ENCODE peak calls at places on chromosomes 6 and 20, in seven cellular contexts. One of them, this sample, is unnamed.

GRCh38 chr20:50379049-50379990 is 130.9 kb upstream of the PTPN1 start:
- DNase-seq in endothelial cell: no peak
- DNase-seq in HFFc6: peak
- DNase-seq in cardiac fibroblast: peak
- DNase-seq in endodermal cell: no peak
- DNase-seq in astrocyte of the spinal cord: no peak
- DNase-seq in ovary: peak
- DNase-seq in this sample: peak

GRCh38 chr6:166395778-166396177 is 13.0 kb upstream of the MPC1 start:
- DNase-seq in HFFc6: no peak
- DNase-seq in astrocyte of the spinal cord: no peak
- DNase-seq in endodermal cell: no peak
- DNase-seq in cardiac fibroblast: no peak
- DNase-seq in ovary: no peak
- DNase-seq in endothelial cell: no peak
- DNase-seq in this sample: no peak

GRCh38 chr6:80769101-80769500 is 662.6 kb downstream of the BCKDHB start:
- DNase-seq in HFFc6: peak
- DNase-seq in cardiac fibroblast: peak
- DNase-seq in ovary: no peak
- DNase-seq in endodermal cell: no peak
- DNase-seq in astrocyte of the spinal cord: peak
- DNase-seq in endothelial cell: no peak
- DNase-seq in this sample: peak

GRCh38 chr20:34675561-34675960 is 1.3 kb downstream of the PIGU start:
- DNase-seq in endodermal cell: no peak
- DNase-seq in endothelial cell: no peak
- DNase-seq in cardiac fibroblast: no peak
- DNase-seq in ovary: no peak
- DNase-seq in astrocyte of the spinal cord: no peak
- DNase-seq in HFFc6: no peak
- DNase-seq in this sample: no peak

GRCh38 chr6:42250509-42250908 is 32.8 kb upstream of the MRPS10 start:
- DNase-seq in HFFc6: no peak
- DNase-seq in endodermal cell: no peak
- DNase-seq in ovary: no peak
- DNase-seq in astrocyte of the spinal cord: no peak
- DNase-seq in cardiac fibroblast: no peak
- DNase-seq in endothelial cell: no peak
- DNase-seq in this sample: no peak

GRCh38 chr6:127762284-127762683 is 138.6 kb downstream of the THEMIS start:
- DNase-seq in ovary: no peak
- DNase-seq in HFFc6: no peak
- DNase-seq in endodermal cell: no peak
- DNase-seq in astrocyte of the spinal cord: no peak
- DNase-seq in cardiac fibroblast: no peak
- DNase-seq in endothelial cell: no peak
- DNase-seq in this sample: no peak

GRCh38 chr20:51446656-51447055 is 95.9 kb downstream of the NFATC2 start:
- DNase-seq in HFFc6: peak
- DNase-seq in astrocyte of the spinal cord: peak
- DNase-seq in ovary: peak
- DNase-seq in endothelial cell: no peak
- DNase-seq in endodermal cell: no peak
- DNase-seq in cardiac fibroblast: peak
- DNase-seq in this sample: no peak

GRCh38 chr6:78835817-78836216 is 31.5 kb upstream of the IRAK1BP1 start:
- DNase-seq in astrocyte of the spinal cord: no peak
- DNase-seq in cardiac fibroblast: peak
- DNase-seq in endothelial cell: no peak
- DNase-seq in ovary: no peak
- DNase-seq in endodermal cell: no peak
- DNase-seq in HFFc6: no peak
- DNase-seq in this sample: no peak

GRCh38 chr20:57442888-57443239 is 51.7 kb downstream of the RBM38 start:
- DNase-seq in ovary: no peak
- DNase-seq in endodermal cell: no peak
- DNase-seq in astrocyte of the spinal cord: no peak
- DNase-seq in endothelial cell: no peak
- DNase-seq in cardiac fibroblast: no peak
- DNase-seq in HFFc6: no peak
- DNase-seq in this sample: no peak

GRCh38 chr20:16556299-16556698 is 16.9 kb downstream of the KIF16B start:
- DNase-seq in astrocyte of the spinal cord: no peak
- DNase-seq in ovary: no peak
- DNase-seq in HFFc6: no peak
- DNase-seq in cardiac fibroblast: peak
- DNase-seq in endodermal cell: no peak
- DNase-seq in endothelial cell: no peak
- DNase-seq in this sample: no peak

GRCh38 chr6:169839898-169840631 is 88.6 kb downstream of the ERMARD start:
- DNase-seq in endothelial cell: peak
- DNase-seq in endodermal cell: peak
- DNase-seq in cardiac fibroblast: no peak
- DNase-seq in ovary: no peak
- DNase-seq in astrocyte of the spinal cord: no peak
- DNase-seq in HFFc6: no peak
- DNase-seq in this sample: no peak

GRCh38 chr6:66103354-66103753 is 396.3 kb upstream of the EYS start:
- DNase-seq in endodermal cell: no peak
- DNase-seq in HFFc6: no peak
- DNase-seq in endothelial cell: no peak
- DNase-seq in ovary: no peak
- DNase-seq in cardiac fibroblast: no peak
- DNase-seq in astrocyte of the spinal cord: no peak
- DNase-seq in this sample: no peak

GRCh38 chr6:15621203-15622044 is 41.4 kb downstream of the DTNBP1 start:
- DNase-seq in ovary: peak
- DNase-seq in endodermal cell: peak
- DNase-seq in astrocyte of the spinal cord: no peak
- DNase-seq in HFFc6: no peak
- DNase-seq in cardiac fibroblast: peak
- DNase-seq in endothelial cell: peak
- DNase-seq in this sample: no peak

GRCh38 chr20:61387204-61387958 is 135.3 kb downstream of the CDH4 start:
- DNase-seq in ovary: no peak
- DNase-seq in endodermal cell: peak
- DNase-seq in endothelial cell: peak
- DNase-seq in HFFc6: peak
- DNase-seq in astrocyte of the spinal cord: peak
- DNase-seq in cardiac fibroblast: peak
- DNase-seq in this sample: peak

GRCh38 chr6:1865585-1865984 is 255.9 kb downstream of the FOXC1 start:
- DNase-seq in endothelial cell: no peak
- DNase-seq in astrocyte of the spinal cord: no peak
- DNase-seq in HFFc6: no peak
- DNase-seq in ovary: no peak
- DNase-seq in endodermal cell: no peak
- DNase-seq in cardiac fibroblast: no peak
- DNase-seq in this sample: no peak

GRCh38 chr6:52390361-52390727 is 28.4 kb downstream of the PAQR8 start:
- DNase-seq in endodermal cell: no peak
- DNase-seq in endothelial cell: no peak
- DNase-seq in ovary: no peak
- DNase-seq in astrocyte of the spinal cord: peak
- DNase-seq in HFFc6: peak
- DNase-seq in cardiac fibroblast: peak
- DNase-seq in this sample: peak

GRCh38 chr6:101401792-101402617 is 8.5 kb downstream of the GRIK2 start:
- DNase-seq in endodermal cell: peak
- DNase-seq in ovary: no peak
- DNase-seq in HFFc6: no peak
- DNase-seq in cardiac fibroblast: no peak
- DNase-seq in endothelial cell: peak
- DNase-seq in astrocyte of the spinal cord: no peak
- DNase-seq in this sample: no peak

GRCh38 chr6:31350973-31351733 is 5.8 kb downstream of the HLA-B start:
- DNase-seq in astrocyte of the spinal cord: no peak
- DNase-seq in cardiac fibroblast: no peak
- DNase-seq in HFFc6: no peak
- DNase-seq in endothelial cell: no peak
- DNase-seq in endodermal cell: no peak
- DNase-seq in ovary: no peak
- DNase-seq in this sample: no peak

GRCh38 chr20:53057579-53057978 is 85.4 kb downstream of the TSHZ2 start:
- DNase-seq in endothelial cell: no peak
- DNase-seq in astrocyte of the spinal cord: no peak
- DNase-seq in ovary: no peak
- DNase-seq in endodermal cell: no peak
- DNase-seq in HFFc6: no peak
- DNase-seq in cardiac fibroblast: no peak
- DNase-seq in this sample: no peak

DNA sequence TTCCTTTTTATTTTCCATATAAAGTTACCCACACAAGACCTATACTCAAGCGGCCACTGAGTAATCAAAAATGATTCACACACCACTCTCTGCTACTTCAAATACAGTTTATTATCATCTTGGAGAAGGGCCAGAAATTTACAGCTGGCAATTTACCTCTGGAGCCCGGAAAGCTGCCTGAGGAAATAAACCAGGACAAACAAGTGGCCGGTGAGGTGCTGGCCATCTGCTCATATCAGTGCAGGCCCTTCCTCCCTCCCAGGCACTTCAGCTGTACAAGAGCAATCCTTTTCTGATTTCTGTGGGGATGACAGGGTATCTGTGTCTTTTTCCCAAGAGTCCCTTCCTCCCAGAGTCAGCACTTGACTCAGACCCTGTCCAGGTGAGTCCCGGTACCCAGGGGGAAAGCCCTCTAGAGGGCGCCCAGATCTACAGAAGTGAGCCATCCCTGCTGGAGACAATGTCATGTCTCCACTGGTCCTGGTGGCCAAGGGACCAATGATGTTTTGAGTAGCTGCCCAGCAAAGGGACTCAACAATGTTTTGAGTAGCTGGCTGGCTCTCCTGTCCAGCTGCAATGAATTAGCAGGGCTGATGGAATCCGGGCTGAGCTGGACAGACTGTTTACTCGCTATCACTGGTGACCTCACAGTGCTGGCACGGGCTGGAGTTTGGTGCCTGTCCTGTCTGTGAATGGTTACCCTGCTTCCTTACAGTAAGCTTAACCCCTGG is 23.6 kb downstream of the LRP11 start:
- DNase-seq in endothelial cell: peak
- DNase-seq in ovary: peak
- DNase-seq in astrocyte of the spinal cord: peak
- DNase-seq in HFFc6: peak
- DNase-seq in cardiac fibroblast: peak
- DNase-seq in endodermal cell: peak
- DNase-seq in this sample: no peak
- TF ChIP-seq CTCF in endothelial cell: peak
- TF ChIP-seq CTCF in ovary: no peak
- TF ChIP-seq CTCF in astrocyte of the spinal cord: peak
- TF ChIP-seq CTCF in HFFc6: peak
- TF ChIP-seq CTCF in cardiac fibroblast: peak
- TF ChIP-seq CTCF in endodermal cell: peak
- TF ChIP-seq CTCF in this sample: peak

DNA sequence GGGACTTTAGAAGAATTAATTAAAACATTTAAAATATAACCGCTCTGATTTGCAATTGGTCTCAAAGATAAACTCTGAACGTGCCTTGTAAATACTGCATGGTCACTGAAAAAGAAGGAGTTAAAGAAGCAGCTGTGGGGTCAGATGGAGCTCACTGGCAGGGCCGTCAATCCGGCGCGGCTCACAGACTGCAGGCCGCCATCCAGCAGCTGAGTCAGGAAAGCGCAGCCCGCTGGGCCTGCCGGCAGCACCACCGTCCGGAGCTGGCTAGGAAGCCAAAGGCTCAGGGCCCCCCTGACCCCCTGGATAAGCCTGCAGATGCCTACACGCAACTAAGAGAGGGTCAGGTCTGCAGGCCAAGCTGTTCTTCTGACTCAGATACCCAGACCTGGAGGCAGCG is 54.2 kb upstream of the FRMD1 start:
- DNase-seq in cardiac fibroblast: peak
- DNase-seq in endothelial cell: no peak
- DNase-seq in astrocyte of the spinal cord: peak
- DNase-seq in HFFc6: no peak
- DNase-seq in endodermal cell: peak
- DNase-seq in ovary: peak
- DNase-seq in this sample: peak
- TF ChIP-seq CTCF in cardiac fibroblast: no peak
- TF ChIP-seq CTCF in endothelial cell: no peak
- TF ChIP-seq CTCF in astrocyte of the spinal cord: no peak
- TF ChIP-seq CTCF in HFFc6: no peak
- TF ChIP-seq CTCF in endodermal cell: no peak
- TF ChIP-seq CTCF in ovary: no peak
- TF ChIP-seq CTCF in this sample: no peak

DNA sequence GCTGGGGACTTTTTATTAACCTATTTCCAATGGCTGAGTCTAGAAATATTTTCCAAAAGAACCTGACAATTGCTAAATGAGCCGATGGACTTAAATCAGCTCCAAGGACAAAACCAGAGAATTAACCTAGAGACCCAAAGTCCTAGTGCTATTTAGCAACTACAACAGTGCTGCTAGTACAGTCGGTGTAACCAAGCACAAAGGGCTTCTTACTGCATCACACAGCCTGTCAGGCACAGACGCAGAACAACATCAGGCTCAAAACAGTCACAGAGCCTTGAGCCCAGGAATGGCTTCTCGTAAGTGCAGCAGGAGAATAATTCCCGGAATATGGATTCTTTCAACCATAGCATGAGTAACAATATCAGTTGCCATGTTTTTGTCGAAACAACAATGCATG is 70.0 kb downstream of the GFOD1 start:
- DNase-seq in astrocyte of the spinal cord: no peak
- DNase-seq in ovary: no peak
- DNase-seq in endodermal cell: no peak
- DNase-seq in HFFc6: no peak
- DNase-seq in endothelial cell: no peak
- DNase-seq in cardiac fibroblast: no peak
- DNase-seq in this sample: no peak
- TF ChIP-seq CTCF in astrocyte of the spinal cord: no peak
- TF ChIP-seq CTCF in ovary: no peak
- TF ChIP-seq CTCF in endodermal cell: no peak
- TF ChIP-seq CTCF in HFFc6: no peak
- TF ChIP-seq CTCF in endothelial cell: no peak
- TF ChIP-seq CTCF in cardiac fibroblast: no peak
- TF ChIP-seq CTCF in this sample: no peak

DNA sequence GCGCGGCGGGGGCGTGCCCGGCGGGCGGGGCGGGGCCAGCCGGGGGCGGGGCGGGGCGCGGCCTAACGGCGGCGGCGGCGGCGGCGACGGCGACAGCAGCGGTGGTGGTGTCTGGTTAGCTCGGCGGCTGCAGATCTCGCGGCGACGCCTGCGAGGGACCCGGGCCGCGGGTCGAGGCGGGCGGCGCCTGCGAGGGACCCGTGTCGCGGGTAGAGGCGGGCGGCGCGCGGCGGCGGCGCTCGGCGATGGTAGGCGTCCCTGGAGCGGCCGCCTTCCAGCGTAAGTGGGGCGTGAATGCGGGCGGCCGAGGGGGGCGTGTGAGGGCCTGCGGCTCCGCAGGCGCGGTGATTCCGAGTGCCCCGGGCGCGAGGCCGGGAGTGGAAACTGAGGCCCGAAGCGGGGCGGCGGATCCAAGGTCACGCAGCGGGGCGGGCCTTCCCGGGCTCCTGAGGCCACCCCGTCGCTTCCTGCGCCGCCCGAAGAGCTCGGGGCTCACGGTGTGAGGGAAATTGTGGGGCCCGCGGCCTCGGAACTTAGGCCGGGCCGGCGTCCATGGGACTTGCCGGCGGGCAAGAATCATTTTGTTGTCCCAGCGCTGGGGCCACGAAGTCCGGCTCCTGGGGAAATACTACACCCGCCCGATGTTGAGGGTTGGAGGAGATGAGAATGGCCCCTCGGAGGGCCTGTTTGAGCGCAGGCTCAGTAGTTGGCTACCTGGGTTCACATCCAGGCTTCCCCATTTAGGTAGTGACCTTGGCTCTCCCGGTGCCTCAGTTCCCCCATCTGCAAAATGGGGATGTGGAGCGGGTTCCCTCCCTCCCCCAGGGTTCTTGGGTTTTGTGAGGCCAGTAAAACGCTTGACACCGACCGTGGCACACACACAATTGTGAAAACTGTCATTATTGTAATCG is at the start of gene CBFA2T2:
- DNase-seq in endothelial cell: no peak
- DNase-seq in cardiac fibroblast: peak
- DNase-seq in endodermal cell: no peak
- DNase-seq in astrocyte of the spinal cord: peak
- DNase-seq in ovary: peak
- DNase-seq in HFFc6: peak
- DNase-seq in this sample: no peak
- TF ChIP-seq CTCF in endothelial cell: no peak
- TF ChIP-seq CTCF in cardiac fibroblast: no peak
- TF ChIP-seq CTCF in endodermal cell: peak
- TF ChIP-seq CTCF in astrocyte of the spinal cord: no peak
- TF ChIP-seq CTCF in ovary: no peak
- TF ChIP-seq CTCF in HFFc6: no peak
- TF ChIP-seq CTCF in this sample: no peak